ENCODE peak calls at places on chromosomes 1 and 21, in four cellular contexts. G is ovary, Z is RWPE2, J is left ventricle myocardium inferior. F is an unnamed sample.

GRCh38 chr1:156692958-156693857 is 12.2 kb downstream of the CRABP2 start:
- DNase-seq in G (no peak), Z (peak; percentile 82), J (no peak), F (peak; percentile 98)

GRCh38 chr1:20533635-20534034 is 18.7 kb upstream of the FAM43B start:
- DNase-seq in G (no peak), Z (no peak), J (no peak), F (no peak)

GRCh38 chr1:76285578-76286135 is 211.1 kb downstream of the ST6GALNAC3 start:
- DNase-seq in G (no peak), Z (no peak), J (no peak), F (no peak)

GRCh38 chr21:15293251-15293650 is 228.5 kb upstream of the NRIP1 start:
- DNase-seq in G (no peak), Z (no peak), J (no peak), F (peak; percentile 59)

GRCh38 chr1:200139661-200140250 is 112.2 kb downstream of the NR5A2 start:
- DNase-seq in G (no peak), Z (no peak), J (no peak), F (no peak)

GRCh38 chr21:42330380-42331336 is 15.4 kb upstream of the TFF3 start:
- DNase-seq in G (no peak), Z (no peak), J (no peak), F (peak; percentile 18)

GRCh38 chr1:212040629-212041028 is 5.1 kb downstream of the DTL start:
- DNase-seq in G (no peak), Z (no peak), J (no peak), F (no peak)

GRCh38 chr1:25096307-25097150 is 135.8 kb downstream of the SYF2 start:
- DNase-seq in G (no peak), Z (no peak), J (no peak), F (no peak)

GRCh38 chr1:218384576-218384975 is 39.4 kb downstream of the TGFB2 start:
- DNase-seq in G (no peak), Z (no peak), J (no peak), F (no peak)

GRCh38 chr1:7727816-7728477 is 43.1 kb upstream of the VAMP3 start:
- DNase-seq in G (no peak), Z (no peak), J (no peak), F (no peak)

GRCh38 chr1:164767257-164768044 is 208.5 kb downstream of the PBX1 start:
- DNase-seq in G (no peak), Z (no peak), J (no peak), F (no peak)

GRCh38 chr1:19450811-19451564 is 34.4 kb downstream of the CAPZB start:
- DNase-seq in G (peak; percentile 58), Z (no peak), J (no peak), F (no peak)

GRCh38 chr1:162946701-162947100 is 85.7 kb upstream of the CCDC190 start:
- DNase-seq in G (no peak), Z (no peak), J (no peak), F (no peak)

GRCh38 chr1:155981266-155982088 is 3.1 kb upstream of the ARHGEF2 start:
- DNase-seq in G (no peak), Z (no peak), J (no peak), F (no peak)

GRCh38 chr21:32257952-32258785 is 20.7 kb downstream of the MIS18A start:
- DNase-seq in G (peak; percentile 58), Z (no peak), J (peak; percentile 58), F (peak; percentile 88)

GRCh38 chr1:7229186-7229585 is 443.9 kb downstream of the CAMTA1 start:
- DNase-seq in G (no peak), Z (no peak), J (no peak), F (peak; percentile 40)

GRCh38 chr1:207327994-207328393 is 6.5 kb downstream of the CD55 start:
- DNase-seq in G (no peak), Z (no peak), J (no peak), F (no peak)

GRCh38 chr1:10943991-10944730 is 68.3 kb upstream of the TARDBP start:
- DNase-seq in G (no peak), Z (no peak), J (no peak), F (peak; percentile 50)

GRCh38 chr21:28538987-28539622 is 453.6 kb downstream of the LTN1 start:
- DNase-seq in G (no peak), Z (no peak), J (no peak), F (no peak)

GRCh38 chr1:221858758-221859157 is 116.9 kb upstream of the DUSP10 start:
- DNase-seq in G (no peak), Z (no peak), J (no peak), F (no peak)

GRCh38 chr1:91731815-91732214 is 154.1 kb downstream of the TGFBR3 start:
- DNase-seq in G (no peak), Z (no peak), J (no peak), F (no peak)

GRCh38 chr1:17780916-17781315 is 25.8 kb downstream of the ACTL8 start:
- DNase-seq in G (no peak), Z (no peak), J (no peak), F (no peak)

GRCh38 chr1:111147948-111148347 is 7.9 kb downstream of the CEPT1 start:
- DNase-seq in G (no peak), Z (no peak), J (no peak), F (no peak)

GRCh38 chr1:226611301-226611700 is 62.7 kb downstream of the STUM start:
- DNase-seq in G (no peak), Z (no peak), J (no peak), F (peak; percentile 49)

GRCh38 chr1:192633533-192634258 is 2.3 kb upstream of the RGS13 start:
- DNase-seq in G (no peak), Z (no peak), J (no peak), F (no peak)

GRCh38 chr1:180952657-180953013 is 39.9 kb downstream of the KIAA1614 start:
- DNase-seq in G (no peak), Z (no peak), J (no peak), F (no peak)

GRCh38 chr1:26350701-26351590 is 3.0 kb downstream of the CRYBG2 start:
- DNase-seq in G (no peak), Z (no peak), J (no peak), F (peak; percentile 83)

GRCh38 chr1:175206687-175207086 is 14.1 kb upstream of the KIAA0040 start:
- DNase-seq in G (no peak), Z (no peak), J (no peak), F (no peak)

GRCh38 chr1:153649867-153650235 is 8.7 kb upstream of the SNAPIN start:
- DNase-seq in G (no peak), Z (no peak), J (peak; percentile 59), F (no peak)

GRCh38 chr1:109927356-109927755 is 16.7 kb downstream of the CSF1 start:
- DNase-seq in G (no peak), Z (no peak), J (no peak), F (peak; percentile 32)
- H3K4me1 ChIP-seq in G (peaks cover 33% of the 10 kb centered on the region), Z (peaks cover 23% of the 10 kb centered on the region), J (peaks cover 58% of the 10 kb centered on the region), F (peaks cover 9% of the 10 kb centered on the region)

GRCh38 chr1:45806129-45806528 is 2.7 kb downstream of the MAST2 start:
- DNase-seq in G (no peak), Z (no peak), J (no peak), F (no peak)
- H3K4me1 ChIP-seq in G (peaks cover 2% of the 10 kb centered on the region), Z (peaks cover 10% of the 10 kb centered on the region), J (peaks cover 22% of the 10 kb centered on the region), F (peaks cover 3% of the 10 kb centered on the region)

GRCh38 chr1:239123243-239123642 is 263.1 kb upstream of the CHRM3 start:
- DNase-seq in G (no peak), Z (no peak), J (no peak), F (no peak)
- H3K4me1 ChIP-seq in G (no peaks in the 10 kb centered on the region), Z (no peaks in the 10 kb centered on the region), J (no peaks in the 10 kb centered on the region), F (no peaks in the 10 kb centered on the region)

DNA sequence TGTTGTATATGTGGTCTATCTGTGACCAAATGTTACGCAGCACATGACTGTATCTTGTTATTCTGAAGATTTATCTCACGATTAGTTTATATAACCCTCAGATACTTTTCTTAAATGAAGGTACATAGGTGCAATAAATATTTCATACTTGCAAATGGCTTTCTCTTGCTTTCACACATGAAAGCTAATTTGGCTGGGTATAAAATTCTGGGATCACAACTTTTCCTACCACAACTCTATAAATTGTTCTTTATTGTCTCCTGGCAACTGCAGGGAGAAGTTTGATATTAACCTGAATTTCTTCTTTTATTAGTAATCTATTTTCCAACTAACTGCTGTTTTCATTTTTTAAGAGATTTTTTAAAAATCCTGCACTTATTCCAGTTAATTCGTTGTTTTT is 58.9 kb downstream of the KCNK2 start:
- DNase-seq in G (no peak), Z (no peak), J (no peak), F (no peak)
- H3K4me1 ChIP-seq in G (no peaks in the 10 kb centered on the region), Z (no peaks in the 10 kb centered on the region), J (no peaks in the 10 kb centered on the region), F (no peaks in the 10 kb centered on the region)

GRCh38 chr1:63877816-63878215 is 104.0 kb downstream of the ROR1 start:
- DNase-seq in G (no peak), Z (no peak), J (no peak), F (no peak)
- H3K4me1 ChIP-seq in G (peaks cover 2% of the 10 kb centered on the region), Z (peaks cover 32% of the 10 kb centered on the region), J (peaks cover 56% of the 10 kb centered on the region), F (peaks cover 11% of the 10 kb centered on the region)

DNA sequence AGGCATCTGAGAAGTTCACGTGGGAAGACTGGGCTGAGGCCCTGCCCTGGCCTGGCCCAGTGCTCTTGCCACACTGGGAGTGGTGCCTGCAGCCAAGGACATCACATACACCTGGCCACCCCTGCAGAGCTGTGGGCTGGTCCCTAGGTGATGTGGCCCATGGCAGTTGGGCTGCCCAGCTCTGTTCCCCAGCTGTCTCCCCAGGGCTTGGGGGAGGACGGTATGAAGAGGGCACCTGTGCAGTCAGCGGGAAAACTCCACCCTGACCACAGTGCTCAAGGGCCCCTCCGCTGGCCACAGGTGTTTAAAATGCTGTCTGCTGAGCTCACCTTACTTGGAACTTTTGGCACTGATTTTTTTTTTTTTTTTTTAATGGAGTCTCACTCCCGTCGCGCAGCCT is 120.4 kb upstream of the SLC25A33 start:
- DNase-seq in G (no peak), Z (no peak), J (no peak), F (no peak)
- H3K4me1 ChIP-seq in G (peaks cover 9% of the 10 kb centered on the region), Z (no peaks in the 10 kb centered on the region), J (peaks cover 16% of the 10 kb centered on the region), F (no peaks in the 10 kb centered on the region)

GRCh38 chr1:8876099-8876496 is 2.4 kb downstream of the ENO1 start:
- DNase-seq in G (no peak), Z (no peak), J (no peak), F (no peak)

GRCh38 chr1:8873001-8873400 is 5.5 kb downstream of the ENO1 start:
- DNase-seq in G (no peak), Z (no peak), J (no peak), F (peak; percentile 44)

GRCh38 chr1:8873506-8874229 is 4.8 kb downstream of the ENO1 start:
- DNase-seq in G (peak; percentile 58), Z (peak; percentile 99), J (peak; percentile 61), F (peak; percentile 95)

GRCh38 chr1:8875216-8875861 is 3.1 kb downstream of the ENO1 start:
- DNase-seq in G (no peak), Z (no peak), J (no peak), F (no peak)

DNA sequence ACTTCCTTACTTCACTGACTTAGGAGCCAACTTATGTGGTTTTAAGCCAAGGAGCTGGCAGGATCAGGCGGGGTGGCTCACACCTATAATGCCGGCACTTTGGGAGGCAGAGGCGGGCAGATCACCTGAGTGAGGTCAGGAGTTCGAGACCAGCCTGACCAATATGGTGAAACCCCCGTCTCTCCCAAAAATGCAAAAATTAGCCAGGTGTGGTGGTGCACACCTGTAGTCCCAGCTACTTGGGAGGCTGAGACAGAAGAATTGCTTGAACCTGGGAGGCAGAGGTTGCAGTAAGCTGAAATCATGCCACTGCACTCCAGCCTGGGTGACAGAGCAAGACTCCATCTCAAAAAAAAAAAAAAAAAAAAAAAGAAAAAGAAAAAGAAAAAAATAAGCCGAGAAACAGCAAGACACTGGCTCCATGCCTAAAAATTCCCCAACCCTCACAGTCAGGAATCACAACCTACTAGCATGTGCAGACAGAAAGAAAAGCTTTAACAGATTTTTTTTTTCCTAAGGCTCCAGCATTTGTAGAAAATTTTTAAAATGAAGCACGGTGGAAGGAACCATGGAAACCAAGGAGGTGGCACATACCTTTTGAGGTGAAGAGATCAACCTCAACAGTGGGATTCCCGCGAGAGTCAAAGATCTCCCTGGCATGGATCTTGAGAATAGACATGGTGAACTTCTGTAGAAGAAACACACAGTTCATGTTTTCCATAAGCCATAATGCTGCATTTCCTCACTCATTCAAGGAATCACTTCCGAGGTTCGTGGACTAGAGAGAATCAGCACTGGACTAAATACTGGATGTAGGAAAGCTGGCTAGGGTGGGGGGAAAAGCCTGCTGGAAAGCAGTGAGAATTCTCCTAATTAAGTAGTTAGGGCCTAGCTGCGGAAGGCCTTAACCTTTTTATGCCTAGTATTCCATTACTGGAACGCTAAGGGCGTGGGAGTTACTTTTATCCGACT is 4.0 kb downstream of the ENO1 start:
- DNase-seq in G (no peak), Z (no peak), J (no peak), F (no peak)
- H3K4me1 ChIP-seq in G (peaks cover 10% of the 10 kb centered on the region), Z (peaks cover 52% of the 10 kb centered on the region), J (peaks cover 79% of the 10 kb centered on the region), F (peaks cover 37% of the 10 kb centered on the region)